ENCODE peak calls at places on chromosomes 11 and 22, in four cellular contexts. X is HCT116, R is H1, L is K562. D is an unnamed sample.

GRCh38 chr22:17121235-17122195 is at the start of gene TMEM121B:
- DNase-seq in X (no peak), R (peak; percentile 92), L (peak; percentile 76), D (no peak)

GRCh38 chr22:42492323-42492690 is 27.3 kb downstream of the RRP7A start:
- DNase-seq in X (no peak), R (no peak), L (no peak), D (no peak)

GRCh38 chr11:11583801-11584445 is 37.9 kb downstream of the GALNT18 start:
- DNase-seq in X (no peak), R (peak; percentile 2), L (no peak), D (no peak)

GRCh38 chr11:97965849-97966646 is 1054.7 kb upstream of the CNTN5 start:
- DNase-seq in X (no peak), R (no peak), L (no peak), D (no peak)

GRCh38 chr22:21022955-21023614 is 8.1 kb downstream of the P2RX6 start:
- DNase-seq in X (no peak), R (no peak), L (no peak), D (no peak)

GRCh38 chr11:57310630-57311086 is 14.1 kb downstream of the TNKS1BP1 start:
- DNase-seq in X (no peak), R (no peak), L (no peak), D (no peak)

GRCh38 chr11:3837793-3838192 is 3.0 kb downstream of the RHOG start:
- DNase-seq in X (no peak), R (no peak), L (peak; percentile 32), D (no peak)

GRCh38 chr11:723120-723883 is 17.3 kb downstream of the EPS8L2 start:
- DNase-seq in X (no peak), R (no peak), L (no peak), D (no peak)

GRCh38 chr11:79047356-79047755 is 393.5 kb downstream of the TENM4 start:
- DNase-seq in X (no peak), R (no peak), L (no peak), D (no peak)

GRCh38 chr22:50486561-50487289 is at the start of gene MIOX:
- DNase-seq in X (no peak), R (no peak), L (no peak), D (no peak)

GRCh38 chr11:12455938-12456337 is 78.6 kb downstream of the PARVA start:
- DNase-seq in X (no peak), R (no peak), L (no peak), D (no peak)

GRCh38 chr22:50031189-50032091 is 18.9 kb upstream of the IL17REL start:
- DNase-seq in X (no peak), R (no peak), L (no peak), D (no peak)

GRCh38 chr22:22242488-22242887 is 2.1 kb upstream of the VPREB1 start:
- DNase-seq in X (no peak), R (no peak), L (no peak), D (no peak)

GRCh38 chr11:11478687-11479086 is 125.6 kb upstream of the CSNK2A3 start:
- DNase-seq in X (no peak), R (peak; percentile 54), L (peak; percentile 32), D (no peak)

GRCh38 chr22:31084811-31085492 is 3.8 kb downstream of the SMTN start:
- DNase-seq in X (no peak), R (peak; percentile 95), L (peak; percentile 80), D (peak; percentile 43)

GRCh38 chr11:11468919-11469318 is 115.9 kb upstream of the CSNK2A3 start:
- DNase-seq in X (no peak), R (no peak), L (no peak), D (no peak)

GRCh38 chr11:5383576-5383975 is at the start of gene OR51M1:
- DNase-seq in X (no peak), R (no peak), L (no peak), D (no peak)

GRCh38 chr11:118610220-118610772 is 2.9 kb downstream of the PHLDB1 start:
- DNase-seq in X (no peak), R (peak; percentile 75), L (no peak), D (no peak)

GRCh38 chr11:47924184-47924671 is 56.1 kb upstream of the PTPRJ start:
- DNase-seq in X (peak; percentile 41), R (no peak), L (no peak), D (no peak)

GRCh38 chr11:27210509-27210908 is 152.5 kb downstream of the CCDC34 start:
- DNase-seq in X (no peak), R (no peak), L (no peak), D (no peak)

GRCh38 chr11:60754887-60755286 is 1.8 kb upstream of the MS4A15 start:
- DNase-seq in X (no peak), R (no peak), L (no peak), D (no peak)

GRCh38 chr22:35601743-35602633 is 15.1 kb downstream of the MB start:
- DNase-seq in X (no peak), R (no peak), L (no peak), D (no peak)

GRCh38 chr22:44882226-44882905 is 127.4 kb downstream of the PHF21B start:
- DNase-seq in X (no peak), R (no peak), L (no peak), D (no peak)

GRCh38 chr22:28015676-28016601 is 96.9 kb upstream of the PITPNB start:
- DNase-seq in X (no peak), R (no peak), L (no peak), D (no peak)

GRCh38 chr11:15565846-15566245 is 451.1 kb downstream of the INSC start:
- DNase-seq in X (no peak), R (peak; percentile 26), L (no peak), D (no peak)

GRCh38 chr11:75576445-75577049 is 14.5 kb downstream of the SERPINH1 start:
- DNase-seq in X (no peak), R (no peak), L (no peak), D (peak; percentile 45)

GRCh38 chr11:7263842-7264241 is 12.1 kb downstream of the SYT9 start:
- DNase-seq in X (no peak), R (no peak), L (no peak), D (no peak)

GRCh38 chr22:17797721-17798559 is 23.7 kb upstream of the BID start:
- DNase-seq in X (no peak), R (no peak), L (no peak), D (peak; percentile 95)

GRCh38 chr11:34827239-34827638 is 88.9 kb downstream of the APIP start:
- DNase-seq in X (no peak), R (no peak), L (no peak), D (no peak)

GRCh38 chr11:96524475-96524874 is 134.7 kb downstream of the JRKL start:
- DNase-seq in X (no peak), R (no peak), L (no peak), D (no peak)
- TF ChIP-seq SP1 in X (no peak), R (no peak), L (no peak), D (no peak)

DNA sequence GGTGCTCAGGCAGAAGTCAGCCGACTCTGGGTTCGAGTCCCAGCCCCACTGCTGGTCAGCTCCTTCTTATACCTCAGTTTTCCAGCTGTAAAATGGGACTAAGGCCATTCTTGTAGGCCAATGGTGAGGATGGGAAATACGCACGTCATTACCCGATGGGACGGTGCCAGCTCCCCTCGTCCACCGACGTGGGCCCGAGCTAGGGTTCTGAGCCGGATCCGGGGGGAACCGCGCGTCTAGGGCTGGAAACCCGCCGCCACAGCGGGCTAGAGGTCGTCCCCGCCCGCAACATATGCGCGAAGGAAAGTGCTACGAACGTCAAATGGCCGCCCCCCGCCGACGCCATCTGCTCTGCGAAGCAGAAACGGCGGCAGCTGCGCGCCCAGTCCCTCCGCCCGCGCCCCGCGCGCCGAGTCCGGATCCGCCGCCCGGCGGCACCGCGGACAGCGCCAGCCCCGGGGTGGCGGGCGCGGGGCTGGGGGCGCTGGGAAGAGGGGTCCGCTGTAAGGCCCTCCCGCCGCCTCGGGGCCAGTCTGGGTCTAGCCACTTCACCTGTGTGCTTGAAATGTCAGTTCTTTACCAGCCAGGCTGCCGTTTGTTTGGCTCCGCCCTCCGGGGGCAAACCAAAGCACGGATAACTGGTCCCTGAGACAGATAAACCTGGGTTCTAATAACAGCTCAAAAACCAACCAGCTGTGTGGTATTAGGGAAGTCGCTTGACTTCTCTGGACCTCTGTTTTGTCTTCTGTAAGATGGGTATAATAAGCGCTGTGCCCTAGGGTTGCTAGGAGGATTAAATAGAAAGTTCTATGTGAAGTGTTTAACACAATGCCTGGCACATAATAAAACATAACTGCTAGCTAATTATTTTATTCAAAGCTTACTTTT is 103.5 kb upstream of the RCN1 start:
- DNase-seq in X (no peak), R (peak; percentile 80), L (no peak), D (no peak)
- TF ChIP-seq RAD21 in X (no peak), R (no peak), L (no peak), D (no peak)

GRCh38 chr22:37167176-37167980 is 17.7 kb upstream of the IL2RB start:
- DNase-seq in X (no peak), R (no peak), L (no peak), D (no peak)
- TF ChIP-seq SP1 in X (no peak), R (no peak), L (no peak), D (no peak)

GRCh38 chr11:113888848-113889247 is 13.5 kb upstream of the USP28 start:
- DNase-seq in X (no peak), R (no peak), L (no peak), D (no peak)
- TF ChIP-seq RAD21 in X (no peak), R (no peak), L (no peak), D (no peak)

GRCh38 chr11:45964911-45965389 is 42.5 kb downstream of the LARGE2 start:
- DNase-seq in X (peak; percentile 49), R (peak; percentile 70), L (peak; percentile 77), D (peak; percentile 38)
- TF ChIP-seq SP1 in X (no peak), R (no peak), L (peak; percentile 17), D (no peak)

GRCh38 chr22:37641251-37641949 is 1.9 kb downstream of the SH3BP1 start:
- DNase-seq in X (no peak), R (no peak), L (no peak), D (no peak)

GRCh38 chr22:37638351-37639069 is 959 bp upstream of the SH3BP1 start:
- DNase-seq in X (no peak), R (no peak), L (no peak), D (no peak)

GRCh38 chr22:37640591-37641250 is 1.3 kb downstream of the SH3BP1 start:
- DNase-seq in X (no peak), R (no peak), L (no peak), D (no peak)

GRCh38 chr22:37639771-37640590 is 512 bp downstream of the SH3BP1 start:
- DNase-seq in X (no peak), R (no peak), L (peak; percentile 63), D (no peak)

GRCh38 chr22:37639070-37639760 is at the start of gene SH3BP1:
- DNase-seq in X (no peak), R (peak; percentile 86), L (peak; percentile 82), D (no peak)
- TF ChIP-seq RAD21 in X (no peak), R (no peak), L (no peak), D (no peak)

DNA sequence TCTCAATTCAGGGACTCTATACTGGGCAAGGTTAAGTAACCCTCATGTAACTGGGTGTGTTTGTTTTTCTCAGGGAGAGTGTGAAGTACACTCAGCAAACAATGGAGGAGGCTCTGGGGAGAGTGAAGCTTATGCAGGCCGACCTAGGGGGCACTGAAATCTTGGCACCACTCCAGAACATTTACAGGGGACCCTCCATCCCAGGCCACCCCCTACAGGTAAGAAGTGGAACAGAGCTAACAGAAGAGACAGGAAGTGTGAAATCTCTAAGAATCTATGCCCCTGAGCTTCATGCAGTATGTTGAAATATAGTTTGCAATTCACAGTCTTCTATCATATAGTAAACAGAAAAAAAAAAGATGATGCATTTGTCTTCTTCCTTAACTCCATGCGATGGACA is 8.3 kb downstream of the VWA5A start:
- DNase-seq in X (no peak), R (no peak), L (peak; percentile 31), D (no peak)
- TF ChIP-seq SP1 in X (no peak), R (no peak), L (no peak), D (no peak)